ENCODE peak calls at places on chromosome 5, in six cellular contexts. I is stimulated activated CD4-positive, alpha-beta T cell treated with anti-CD3 and anti-CD28 coated beads, Interleukin-2, amount 100 ng/mL, for 48 hours; R is esophagus squamous epithelium; V is frontal cortex; W is NCI-H1417; N is NCI-H460. G is an unnamed sample.

GRCh38 chr5:60488466-60489130 is 211.4 kb downstream of the DEPDC1B start:
- DNase-seq in V (no peak), R (no peak), N (no peak), I (no peak), W (no peak), G (no peak)

GRCh38 chr5:170275376-170275994 is 22.1 kb downstream of the LCP2 start:
- DNase-seq in I (no peak), N (no peak), R (no peak), W (no peak), V (no peak), G (no peak)

GRCh38 chr5:96004754-96005153 is 43.1 kb upstream of the ELL2 start:
- DNase-seq in I (no peak), R (no peak), N (no peak), V (no peak), W (no peak), G (no peak)

GRCh38 chr5:138466058-138466899 is 1.0 kb downstream of the EGR1 start:
- DNase-seq in I (no peak), R (no peak), V (no peak), W (peak; percentile 18), N (no peak), G (no peak)

GRCh38 chr5:32713396-32714381 is 2.6 kb downstream of the NPR3 start:
- DNase-seq in I (no peak), N (no peak), R (no peak), W (no peak), V (no peak), G (no peak)

GRCh38 chr5:81936061-81936460 is 35.8 kb upstream of the ATG10 start:
- DNase-seq in V (no peak), I (no peak), R (no peak), W (no peak), N (no peak), G (no peak)

GRCh38 chr5:142013734-142014495 is 1.1 kb upstream of the GNPDA1 start:
- DNase-seq in W (no peak), R (no peak), V (no peak), I (no peak), N (no peak), G (no peak)

GRCh38 chr5:16809816-16810502 is 126.1 kb downstream of the MYO10 start:
- DNase-seq in V (no peak), I (no peak), N (no peak), W (peak; percentile 15), R (no peak), G (no peak)

GRCh38 chr5:125699860-125700259 is 723.3 kb upstream of the GRAMD2B start:
- DNase-seq in V (no peak), I (no peak), N (no peak), W (peak; percentile 64), R (no peak), G (no peak)

G was measured in central memory CD8-positive, alpha-beta T cell.